ENCODE peak calls at places on chromosome 19, in ten cellular contexts. H, M, Y, C, E, O, U, P, X and V are unnamed samples.

GRCh38 chr19:7888145-7888825 is at the start of gene LRRC8E:
- DNase-seq in H (no peak), M (no peak), Y (no peak), C (peak), E (peak), O (peak), U (peak), P (peak), X (peak), V (peak)

GRCh38 chr19:55272142-55272541 is 7.8 kb downstream of the HSPBP1 start:
- DNase-seq in H (no peak), M (no peak), Y (no peak), C (no peak), E (no peak), O (no peak), U (no peak), P (no peak), X (no peak), V (no peak)

GRCh38 chr19:9149976-9150375 is 9.8 kb downstream of the ZNF317 start:
- DNase-seq in H (no peak), M (no peak), Y (no peak), C (no peak), E (no peak), O (no peak), U (no peak), P (no peak), X (no peak), V (no peak)

GRCh38 chr19:45973564-45974338 is at the start of gene NOVA2:
- DNase-seq in H (no peak), M (no peak), Y (peak), C (peak), E (peak), O (peak), U (peak), P (peak), X (peak), V (peak)

GRCh38 chr19:39196860-39197562 is at the start of gene NCCRP1:
- DNase-seq in H (no peak), M (no peak), Y (no peak), C (peak), E (peak), O (no peak), U (no peak), P (peak), X (no peak), V (no peak)

GRCh38 chr19:12946092-12946845 is 607 bp downstream of the RAD23A start:
- DNase-seq in H (no peak), M (no peak), Y (peak), C (peak), E (peak), O (peak), U (peak), P (peak), X (peak), V (peak)

GRCh38 chr19:8517551-8518442 is 3.8 kb upstream of the ZNF414 start:
- DNase-seq in H (no peak), M (no peak), Y (no peak), C (no peak), E (no peak), O (peak), U (no peak), P (no peak), X (no peak), V (no peak)

GRCh38 chr19:22784051-22784450 is at the start of gene ZNF99:
- DNase-seq in H (peak), M (peak), Y (peak), C (no peak), E (peak), O (no peak), U (no peak), P (no peak), X (no peak), V (peak)

GRCh38 chr19:39156230-39156890 is 30.8 kb downstream of the PAK4 start:
- DNase-seq in H (no peak), M (no peak), Y (no peak), C (no peak), E (peak), O (peak), U (no peak), P (no peak), X (no peak), V (no peak)

GRCh38 chr19:862529-863304 is 3.3 kb downstream of the CFD start:
- DNase-seq in H (peak), M (no peak), Y (peak), C (peak), E (peak), O (peak), U (peak), P (peak), X (peak), V (peak)

GRCh38 chr19:8505680-8506401 is 3.4 kb upstream of the PRAM1 start:
- DNase-seq in H (peak), M (peak), Y (peak), C (peak), E (peak), O (peak), U (peak), P (peak), X (peak), V (peak)

GRCh38 chr19:34364830-34365462 is at the start of gene GPI:
- DNase-seq in H (peak), M (no peak), Y (peak), C (peak), E (peak), O (peak), U (peak), P (peak), X (peak), V (peak)

GRCh38 chr19:1427221-1427620 is 11.0 kb upstream of the RPS15 start:
- DNase-seq in H (no peak), M (no peak), Y (no peak), C (no peak), E (no peak), O (no peak), U (no peak), P (no peak), X (no peak), V (no peak)

GRCh38 chr19:53394522-53394973 is 401 bp upstream of the ZNF765 start:
- DNase-seq in H (peak), M (peak), Y (peak), C (peak), E (peak), O (peak), U (no peak), P (peak), X (no peak), V (peak)

GRCh38 chr19:13153627-13154240 is 3.5 kb downstream of the IER2 start:
- DNase-seq in H (no peak), M (no peak), Y (peak), C (peak), E (peak), O (peak), U (no peak), P (no peak), X (no peak), V (no peak)

GRCh38 chr19:39671739-39672363 is 16.1 kb downstream of the LGALS16 start:
- DNase-seq in H (no peak), M (no peak), Y (no peak), C (peak), E (no peak), O (peak), U (no peak), P (peak), X (no peak), V (no peak)

GRCh38 chr19:44725684-44726083 is 22.8 kb upstream of the BCL3 start:
- DNase-seq in H (no peak), M (no peak), Y (no peak), C (no peak), E (peak), O (no peak), U (peak), P (no peak), X (no peak), V (no peak)

GRCh38 chr19:32652893-32653625 is 21.9 kb downstream of the ANKRD27 start:
- DNase-seq in H (no peak), M (no peak), Y (peak), C (no peak), E (peak), O (peak), U (peak), P (no peak), X (peak), V (peak)

GRCh38 chr19:38891791-38892190 is 7.6 kb downstream of the SIRT2 start:
- DNase-seq in H (no peak), M (no peak), Y (no peak), C (no peak), E (no peak), O (no peak), U (no peak), P (no peak), X (no peak), V (no peak)

GRCh38 chr19:616276-616675 is 17.1 kb downstream of the POLRMT start:
- DNase-seq in H (no peak), M (no peak), Y (no peak), C (no peak), E (no peak), O (no peak), U (no peak), P (no peak), X (no peak), V (no peak)

GRCh38 chr19:38264486-38265212 is at the start of gene SPINT2:
- DNase-seq in H (no peak), M (no peak), Y (peak), C (peak), E (no peak), O (no peak), U (no peak), P (peak), X (peak), V (no peak)

GRCh38 chr19:55451522-55452380 is 8.7 kb upstream of the SHISA7 start:
- DNase-seq in H (no peak), M (no peak), Y (peak), C (peak), E (no peak), O (no peak), U (no peak), P (peak), X (no peak), V (no peak)

GRCh38 chr19:33740811-33741396 is 55.8 kb upstream of the KCTD15 start:
- DNase-seq in H (no peak), M (no peak), Y (no peak), C (peak), E (peak), O (peak), U (no peak), P (peak), X (peak), V (no peak)

GRCh38 chr19:53037101-53038097 is 7.1 kb upstream of the ERVV-2 start:
- DNase-seq in H (no peak), M (no peak), Y (no peak), C (peak), E (peak), O (peak), U (no peak), P (peak), X (peak), V (peak)

GRCh38 chr19:52590728-52591127 is 20.6 kb downstream of the ZNF701 start:
- DNase-seq in H (no peak), M (no peak), Y (no peak), C (no peak), E (no peak), O (no peak), U (no peak), P (peak), X (no peak), V (no peak)

GRCh38 chr19:7787141-7787540 is 24.1 kb downstream of the CLEC4M start:
- DNase-seq in H (no peak), M (no peak), Y (peak), C (no peak), E (peak), O (no peak), U (no peak), P (no peak), X (no peak), V (no peak)

GRCh38 chr19:32887572-32887971 is 18.0 kb upstream of the SLC7A9 start:
- DNase-seq in H (no peak), M (no peak), Y (no peak), C (no peak), E (no peak), O (no peak), U (no peak), P (no peak), X (no peak), V (no peak)

GRCh38 chr19:7176792-7177191 is 107.3 kb downstream of the ZNF557 start:
- DNase-seq in H (no peak), M (no peak), Y (no peak), C (no peak), E (no peak), O (no peak), U (no peak), P (no peak), X (no peak), V (no peak)

GRCh38 chr19:44646049-44646416 is 2.3 kb downstream of the PVR start:
- DNase-seq in H (no peak), M (no peak), Y (no peak), C (no peak), E (no peak), O (no peak), U (peak), P (no peak), X (no peak), V (no peak)

GRCh38 chr19:54463531-54464043 is at the start of gene LENG9:
- DNase-seq in H (peak), M (peak), Y (peak), C (peak), E (peak), O (peak), U (peak), P (peak), X (peak), V (peak)

GRCh38 chr19:17671906-17672305 is 16.2 kb downstream of the UNC13A start:
- DNase-seq in H (no peak), M (no peak), Y (no peak), C (no peak), E (no peak), O (peak), U (no peak), P (peak), X (no peak), V (no peak)

GRCh38 chr19:17121736-17122293 is 46.2 kb downstream of the MYO9B start:
- DNase-seq in H (no peak), M (peak), Y (no peak), C (no peak), E (no peak), O (peak), U (no peak), P (no peak), X (no peak), V (no peak)

GRCh38 chr19:1452802-1453524 is 3.0 kb downstream of the APC2 start:
- DNase-seq in H (no peak), M (no peak), Y (no peak), C (no peak), E (no peak), O (no peak), U (no peak), P (no peak), X (no peak), V (no peak)

GRCh38 chr19:461664-462551 is 1.1 kb upstream of the SHC2 start:
- DNase-seq in H (no peak), M (no peak), Y (peak), C (peak), E (peak), O (no peak), U (peak), P (peak), X (no peak), V (no peak)

GRCh38 chr19:50419022-50419579 is 363 bp downstream of the SPIB start:
- DNase-seq in H (no peak), M (no peak), Y (no peak), C (no peak), E (no peak), O (no peak), U (no peak), P (no peak), X (no peak), V (no peak)

GRCh38 chr19:55304279-55304978 is 20.6 kb downstream of the BRSK1 start:
- DNase-seq in H (no peak), M (no peak), Y (peak), C (peak), E (no peak), O (peak), U (peak), P (peak), X (no peak), V (no peak)

GRCh38 chr19:42303876-42304275 is 1.5 kb upstream of the PAFAH1B3 start:
- DNase-seq in H (no peak), M (no peak), Y (no peak), C (no peak), E (no peak), O (no peak), U (no peak), P (no peak), X (no peak), V (no peak)

GRCh38 chr19:42306646-42307045 is 4.2 kb upstream of the PAFAH1B3 start:
- DNase-seq in H (no peak), M (no peak), Y (no peak), C (no peak), E (no peak), O (no peak), U (no peak), P (no peak), X (no peak), V (no peak)

GRCh38 chr19:42297034-42297433 is 4.9 kb upstream of the PRR19 start:
- DNase-seq in H (no peak), M (no peak), Y (no peak), C (no peak), E (peak), O (no peak), U (no peak), P (no peak), X (no peak), V (peak)

GRCh38 chr19:42303101-42303464 is 659 bp upstream of the PAFAH1B3 start:
- DNase-seq in H (no peak), M (no peak), Y (no peak), C (no peak), E (no peak), O (no peak), U (no peak), P (no peak), X (no peak), V (no peak)

GRCh38 chr19:42301646-42302204 is at the start of gene PRR19:
- DNase-seq in H (no peak), M (no peak), Y (no peak), C (no peak), E (no peak), O (no peak), U (no peak), P (peak), X (no peak), V (no peak)
- TF ChIP-seq CTCF in H (no peak), M (no peak), Y (no peak), C (no peak), E (no peak), O (no peak), U (no peak), P (no peak), X (no peak), V (no peak)

DNA sequence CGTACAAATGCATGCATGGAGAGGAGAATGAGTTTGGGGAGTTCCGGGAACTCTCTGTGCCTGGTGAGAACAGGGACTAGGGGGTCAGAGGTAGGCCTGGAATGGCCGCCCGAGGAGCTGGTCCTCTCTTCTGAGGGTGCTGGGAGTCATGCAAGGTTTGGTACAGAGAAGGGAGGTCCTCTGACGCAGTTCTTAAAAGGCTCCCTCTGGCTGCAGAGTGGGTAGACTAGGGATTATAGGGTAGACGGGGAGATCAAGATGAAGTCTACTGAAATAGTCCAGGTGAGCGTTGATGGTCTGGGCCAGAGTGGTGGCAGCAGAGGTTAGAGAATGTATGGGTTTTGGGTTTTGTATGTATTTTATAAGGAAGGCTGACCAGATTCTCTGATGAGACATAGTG is 796 bp downstream of the ZNF304 start:
- DNase-seq in H (no peak), M (no peak), Y (no peak), C (no peak), E (no peak), O (peak), U (no peak), P (peak), X (no peak), V (no peak)
- TF ChIP-seq CTCF in H (no peak), M (no peak), Y (no peak), C (no peak), E (no peak), O (no peak), U (no peak), P (no peak), X (no peak), V (no peak)

GRCh38 chr19:30046522-30046921 is 104.5 kb downstream of the URI1 start:
- DNase-seq in H (no peak), M (no peak), Y (no peak), C (no peak), E (no peak), O (no peak), U (no peak), P (peak), X (no peak), V (no peak)
- TF ChIP-seq CTCF in H (peak), M (no peak), Y (no peak), C (peak), E (no peak), O (peak), U (peak), P (peak), X (no peak), V (no peak)

GRCh38 chr19:3227054-3227626 is 2.7 kb downstream of the CELF5 start:
- DNase-seq in H (no peak), M (no peak), Y (no peak), C (no peak), E (no peak), O (no peak), U (no peak), P (no peak), X (no peak), V (no peak)

GRCh38 chr19:3220576-3220975 is 3.9 kb upstream of the CELF5 start:
- DNase-seq in H (no peak), M (no peak), Y (no peak), C (no peak), E (no peak), O (no peak), U (no peak), P (no peak), X (no peak), V (no peak)

GRCh38 chr19:3222709-3223108 is 1.8 kb upstream of the CELF5 start:
- DNase-seq in H (no peak), M (no peak), Y (no peak), C (no peak), E (no peak), O (no peak), U (no peak), P (no peak), X (no peak), V (no peak)

GRCh38 chr19:3225677-3226093 is 1.2 kb downstream of the CELF5 start:
- DNase-seq in H (no peak), M (no peak), Y (no peak), C (no peak), E (no peak), O (no peak), U (no peak), P (no peak), X (no peak), V (no peak)

GRCh38 chr19:3224346-3225325 is at the start of gene CELF5:
- DNase-seq in H (no peak), M (no peak), Y (peak), C (peak), E (peak), O (peak), U (no peak), P (peak), X (peak), V (no peak)
- TF ChIP-seq CTCF in H (peak), M (peak), Y (peak), C (peak), E (peak), O (no peak), U (peak), P (peak), X (peak), V (peak)

GRCh38 chr19:11675569-11675968 is 63.2 kb downstream of the ZNF823 start:
- DNase-seq in H (no peak), M (no peak), Y (no peak), C (no peak), E (no peak), O (no peak), U (no peak), P (no peak), X (no peak), V (no peak)

GRCh38 chr19:11678504-11678903 is 60.2 kb downstream of the ZNF823 start:
- DNase-seq in H (no peak), M (no peak), Y (no peak), C (no peak), E (no peak), O (no peak), U (no peak), P (no peak), X (no peak), V (no peak)

GRCh38 chr19:11674067-11674492 is 64.7 kb downstream of the ZNF823 start:
- DNase-seq in H (no peak), M (no peak), Y (no peak), C (no peak), E (no peak), O (no peak), U (no peak), P (no peak), X (no peak), V (no peak)

DNA sequence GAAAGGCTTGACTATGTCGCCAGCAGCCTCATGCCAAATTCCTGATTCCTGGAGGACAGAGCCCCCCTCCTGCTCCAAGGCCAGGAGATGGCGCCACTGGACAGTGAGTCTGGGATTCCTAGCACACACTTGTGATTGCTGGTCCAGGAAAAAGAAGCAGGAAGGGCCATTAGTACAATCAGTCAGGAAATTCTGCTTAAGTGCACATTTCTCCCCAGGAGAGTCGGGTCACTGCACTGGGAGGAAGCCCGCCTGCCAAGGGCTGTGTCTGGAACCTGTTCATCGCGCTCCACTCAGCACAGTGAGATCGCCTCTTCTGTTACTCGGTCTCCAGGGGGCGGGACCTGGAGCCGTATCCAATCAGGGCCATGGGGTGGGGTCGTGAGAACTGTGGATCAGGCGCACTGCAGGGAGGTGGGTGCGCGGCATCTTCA is 65.1 kb downstream of the ZNF823 start:
- DNase-seq in H (no peak), M (no peak), Y (peak), C (peak), E (peak), O (peak), U (peak), P (peak), X (peak), V (peak)
- TF ChIP-seq CTCF in H (peak), M (peak), Y (peak), C (peak), E (peak), O (peak), U (peak), P (peak), X (peak), V (peak)

GRCh38 chr19:3653865-3654513 is 27.4 kb upstream of the CACTIN start:
- DNase-seq in H (no peak), M (no peak), Y (no peak), C (no peak), E (no peak), O (no peak), U (no peak), P (peak), X (no peak), V (no peak)
- TF ChIP-seq CTCF in H (no peak), M (no peak), Y (no peak), C (no peak), E (no peak), O (peak), U (no peak), P (peak), X (no peak), V (no peak)